ENCODE peak calls at places on chromosomes 1 and 21, in ten cellular contexts. H is amniotic epithelial cell; B is heart right ventricle; Z is Calu3; Y is MM.1S; R is RWPE1; O is COLO829; P is activated naive CD4-positive, alpha-beta T cell; K is substantia nigra; L is neural progenitor cell. D is an unnamed sample.

GRCh38 chr1:28078680-28079626 is 9.5 kb downstream of the EYA3 start:
- DNase-seq in H (peak; percentile 82), B (no peak), Z (peak; percentile 36), Y (no peak), R (peak; percentile 16), O (peak; percentile 79), P (no peak), K (no peak), L (no peak), D (no peak)

GRCh38 chr1:164759945-164760584 is 201.1 kb downstream of the PBX1 start:
- DNase-seq in H (no peak), B (no peak), Z (no peak), Y (no peak), R (no peak), O (peak; percentile 29), P (no peak), K (no peak), L (no peak), D (no peak)

GRCh38 chr1:46798820-46799219 is at the start of gene CYP4B1:
- DNase-seq in H (no peak), B (peak; percentile 46), Z (no peak), Y (no peak), R (no peak), O (no peak), P (no peak), K (no peak), L (no peak), D (peak; percentile 50)

GRCh38 chr1:89518116-89518780 is 6.4 kb upstream of the LRRC8B start:
- DNase-seq in H (no peak), B (peak; percentile 32), Z (no peak), Y (no peak), R (no peak), O (no peak), P (no peak), K (no peak), L (no peak), D (no peak)

GRCh38 chr1:241607497-241607896 is 32.7 kb downstream of the CHML start:
- DNase-seq in H (no peak), B (no peak), Z (no peak), Y (no peak), R (no peak), O (no peak), P (no peak), K (no peak), L (no peak), D (no peak)

GRCh38 chr1:54045487-54045886 is 7.5 kb downstream of the TMEM59 start:
- DNase-seq in H (no peak), B (no peak), Z (no peak), Y (no peak), R (no peak), O (no peak), P (no peak), K (no peak), L (no peak), D (no peak)

GRCh38 chr1:151501474-151501873 is 9.7 kb upstream of the CGN start:
- DNase-seq in H (no peak), B (no peak), Z (peak; percentile 30), Y (no peak), R (no peak), O (no peak), P (no peak), K (no peak), L (no peak), D (no peak)

GRCh38 chr1:198672124-198672523 is 33.3 kb downstream of the PTPRC start:
- DNase-seq in H (peak; percentile 62), B (no peak), Z (no peak), Y (no peak), R (peak; percentile 49), O (no peak), P (no peak), K (no peak), L (no peak), D (no peak)

GRCh38 chr1:34885405-34886247 is 26.1 kb upstream of the SMIM12 start:
- DNase-seq in H (peak; percentile 14), B (peak; percentile 42), Z (peak; percentile 80), Y (no peak), R (peak; percentile 38), O (no peak), P (no peak), K (no peak), L (peak; percentile 74), D (no peak)

GRCh38 chr1:219882116-219882515 is 46.2 kb downstream of the SLC30A10 start:
- DNase-seq in H (no peak), B (no peak), Z (no peak), Y (no peak), R (no peak), O (peak; percentile 50), P (no peak), K (no peak), L (no peak), D (no peak)

GRCh38 chr1:119715542-119715941 is 3.8 kb downstream of the PHGDH start:
- DNase-seq in H (peak; percentile 21), B (no peak), Z (no peak), Y (no peak), R (no peak), O (no peak), P (no peak), K (no peak), L (no peak), D (no peak)

GRCh38 chr1:221740260-221740830 is 1.5 kb downstream of the DUSP10 start:
- DNase-seq in H (no peak), B (no peak), Z (peak; percentile 26), Y (no peak), R (no peak), O (no peak), P (no peak), K (no peak), L (peak; percentile 12), D (no peak)

GRCh38 chr1:213127074-213127473 is 76.0 kb downstream of the RPS6KC1 start:
- DNase-seq in H (no peak), B (no peak), Z (no peak), Y (no peak), R (no peak), O (no peak), P (no peak), K (no peak), L (no peak), D (no peak)

GRCh38 chr1:95916616-95917015 is 682.6 kb downstream of the RWDD3 start:
- DNase-seq in H (peak; percentile 13), B (no peak), Z (peak; percentile 5), Y (no peak), R (no peak), O (no peak), P (no peak), K (no peak), L (peak; percentile 40), D (no peak)

GRCh38 chr21:42844411-42845113 is 34.8 kb downstream of the WDR4 start:
- DNase-seq in H (peak; percentile 21), B (peak; percentile 68), Z (no peak), Y (no peak), R (no peak), O (no peak), P (no peak), K (peak; percentile 61), L (no peak), D (peak; percentile 85)

GRCh38 chr1:203327684-203328457 is 22.6 kb downstream of the BTG2 start:
- DNase-seq in H (peak; percentile 49), B (peak; percentile 60), Z (peak; percentile 65), Y (no peak), R (peak; percentile 69), O (peak; percentile 63), P (peak; percentile 72), K (peak; percentile 76), L (peak; percentile 93), D (no peak)

GRCh38 chr1:58858344-58858673 is 74.5 kb upstream of the JUN start:
- DNase-seq in H (peak; percentile 85), B (no peak), Z (no peak), Y (no peak), R (no peak), O (no peak), P (peak; percentile 25), K (no peak), L (no peak), D (no peak)

GRCh38 chr1:84598418-84598817 is 24.2 kb upstream of the CTBS start:
- DNase-seq in H (no peak), B (no peak), Z (no peak), Y (no peak), R (no peak), O (no peak), P (no peak), K (no peak), L (no peak), D (no peak)

GRCh38 chr1:149978547-149979023 is 31.9 kb downstream of the OTUD7B start:
- DNase-seq in H (no peak), B (no peak), Z (peak; percentile 57), Y (no peak), R (peak; percentile 25), O (no peak), P (no peak), K (no peak), L (no peak), D (peak; percentile 68)

GRCh38 chr1:65011983-65012382 is 45.6 kb upstream of the JAK1 start:
- DNase-seq in H (no peak), B (no peak), Z (no peak), Y (no peak), R (no peak), O (no peak), P (no peak), K (no peak), L (no peak), D (no peak)

GRCh38 chr1:103265551-103265950 is 157.2 kb upstream of the COL11A1 start:
- DNase-seq in H (peak; percentile 58), B (no peak), Z (no peak), Y (no peak), R (no peak), O (peak; percentile 40), P (no peak), K (no peak), L (peak; percentile 34), D (no peak)

GRCh38 chr1:201885531-201886075 is 3.1 kb upstream of the SHISA4 start:
- DNase-seq in H (peak; percentile 67), B (no peak), Z (peak; percentile 17), Y (no peak), R (peak; percentile 87), O (no peak), P (no peak), K (no peak), L (no peak), D (peak; percentile 85)

GRCh38 chr1:24970399-24970753 is 40.3 kb upstream of the RUNX3 start:
- DNase-seq in H (peak; percentile 52), B (no peak), Z (peak; percentile 28), Y (no peak), R (peak; percentile 34), O (no peak), P (no peak), K (no peak), L (peak; percentile 52), D (no peak)

GRCh38 chr21:37917612-37918011 is 1.4 kb upstream of the KCNJ6 start:
- DNase-seq in H (peak; percentile 90), B (no peak), Z (no peak), Y (no peak), R (peak; percentile 40), O (no peak), P (no peak), K (no peak), L (no peak), D (no peak)

GRCh38 chr1:32249831-32250525 is 1.1 kb upstream of the LCK start:
- DNase-seq in H (peak; percentile 29), B (peak; percentile 87), Z (no peak), Y (peak; percentile 97), R (peak; percentile 59), O (no peak), P (peak; percentile 68), K (no peak), L (no peak), D (peak; percentile 69)

GRCh38 chr1:246001821-246002220 is 505.3 kb downstream of the SMYD3 start:
- DNase-seq in H (peak; percentile 94), B (no peak), Z (no peak), Y (no peak), R (no peak), O (no peak), P (no peak), K (no peak), L (no peak), D (no peak)

GRCh38 chr1:110040548-110040947 is 6.1 kb downstream of the STRIP1 start:
- DNase-seq in H (no peak), B (no peak), Z (no peak), Y (no peak), R (peak; percentile 13), O (no peak), P (no peak), K (no peak), L (no peak), D (no peak)

GRCh38 chr1:10900691-10901090 is 104.2 kb upstream of the CASZ1 start:
- DNase-seq in H (peak; percentile 39), B (no peak), Z (no peak), Y (no peak), R (peak; percentile 80), O (no peak), P (no peak), K (no peak), L (no peak), D (no peak)

D was measured in adrenal gland.